ENCODE peak calls at places on chromosomes 12 and 14, in seven cellular contexts. One of them, this sample, is unnamed.

GRCh38 chr14:64857979-64858740 is 21.5 kb downstream of the SPTB start:
- DNase-seq in neural crest cell: no peak
- DNase-seq in EL: no peak
- DNase-seq in activated T-cell treated with anti-CD3 and anti-CD28 coated beads, Interleukin-2, amount 50 U/mL, for 1 hour: no peak
- DNase-seq in RWPE1: no peak
- DNase-seq in T47D: no peak
- DNase-seq in heart right ventricle: no peak
- DNase-seq in this sample: no peak

GRCh38 chr14:52314521-52315354 is 626 bp downstream of the PTGER2 start:
- DNase-seq in activated T-cell treated with anti-CD3 and anti-CD28 coated beads, Interleukin-2, amount 50 U/mL, for 1 hour: peak; percentile 57
- DNase-seq in heart right ventricle: peak; percentile 23
- DNase-seq in T47D: peak; percentile 37
- DNase-seq in RWPE1: peak; percentile 6
- DNase-seq in neural crest cell: peak; percentile 9
- DNase-seq in EL: peak; percentile 37
- DNase-seq in this sample: no peak

GRCh38 chr14:36130186-36130585 is 46.3 kb downstream of the PTCSC3 start:
- DNase-seq in neural crest cell: no peak
- DNase-seq in RWPE1: no peak
- DNase-seq in activated T-cell treated with anti-CD3 and anti-CD28 coated beads, Interleukin-2, amount 50 U/mL, for 1 hour: no peak
- DNase-seq in EL: no peak
- DNase-seq in heart right ventricle: no peak
- DNase-seq in T47D: no peak
- DNase-seq in this sample: no peak

GRCh38 chr12:6563448-6564050 is 4.5 kb downstream of the NOP2 start:
- DNase-seq in activated T-cell treated with anti-CD3 and anti-CD28 coated beads, Interleukin-2, amount 50 U/mL, for 1 hour: peak; percentile 72
- DNase-seq in T47D: no peak
- DNase-seq in heart right ventricle: peak; percentile 54
- DNase-seq in neural crest cell: peak; percentile 72
- DNase-seq in EL: peak; percentile 53
- DNase-seq in RWPE1: peak; percentile 30
- DNase-seq in this sample: peak; percentile 58

GRCh38 chr12:102106905-102107304 is 13.0 kb downstream of the NUP37 start:
- DNase-seq in activated T-cell treated with anti-CD3 and anti-CD28 coated beads, Interleukin-2, amount 50 U/mL, for 1 hour: no peak
- DNase-seq in T47D: no peak
- DNase-seq in neural crest cell: no peak
- DNase-seq in RWPE1: no peak
- DNase-seq in heart right ventricle: no peak
- DNase-seq in EL: no peak
- DNase-seq in this sample: no peak

GRCh38 chr14:36516719-36517241 is 3.3 kb downstream of the NKX2-1 start:
- DNase-seq in neural crest cell: no peak
- DNase-seq in RWPE1: no peak
- DNase-seq in activated T-cell treated with anti-CD3 and anti-CD28 coated beads, Interleukin-2, amount 50 U/mL, for 1 hour: no peak
- DNase-seq in heart right ventricle: no peak
- DNase-seq in T47D: no peak
- DNase-seq in EL: no peak
- DNase-seq in this sample: no peak

GRCh38 chr14:102644523-102644922 is 52.1 kb downstream of the RCOR1 start:
- DNase-seq in neural crest cell: no peak
- DNase-seq in RWPE1: no peak
- DNase-seq in heart right ventricle: no peak
- DNase-seq in activated T-cell treated with anti-CD3 and anti-CD28 coated beads, Interleukin-2, amount 50 U/mL, for 1 hour: no peak
- DNase-seq in EL: no peak
- DNase-seq in T47D: no peak
- DNase-seq in this sample: no peak

GRCh38 chr12:46168426-46168825 is 100.4 kb downstream of the SLC38A1 start:
- DNase-seq in RWPE1: no peak
- DNase-seq in activated T-cell treated with anti-CD3 and anti-CD28 coated beads, Interleukin-2, amount 50 U/mL, for 1 hour: no peak
- DNase-seq in heart right ventricle: no peak
- DNase-seq in T47D: no peak
- DNase-seq in EL: no peak
- DNase-seq in neural crest cell: no peak
- DNase-seq in this sample: no peak

GRCh38 chr12:125852116-125852515 is 786.9 kb downstream of the AACS start:
- DNase-seq in EL: no peak
- DNase-seq in RWPE1: no peak
- DNase-seq in activated T-cell treated with anti-CD3 and anti-CD28 coated beads, Interleukin-2, amount 50 U/mL, for 1 hour: no peak
- DNase-seq in T47D: no peak
- DNase-seq in neural crest cell: no peak
- DNase-seq in heart right ventricle: no peak
- DNase-seq in this sample: no peak

GRCh38 chr12:113306382-113306781 is 28.5 kb downstream of the SLC8B1 start:
- DNase-seq in RWPE1: no peak
- DNase-seq in activated T-cell treated with anti-CD3 and anti-CD28 coated beads, Interleukin-2, amount 50 U/mL, for 1 hour: no peak
- DNase-seq in EL: no peak
- DNase-seq in neural crest cell: no peak
- DNase-seq in T47D: no peak
- DNase-seq in heart right ventricle: no peak
- DNase-seq in this sample: no peak

GRCh38 chr14:58645641-58646040 is 7.9 kb downstream of the DACT1 start:
- DNase-seq in EL: no peak
- DNase-seq in neural crest cell: no peak
- DNase-seq in RWPE1: no peak
- DNase-seq in T47D: no peak
- DNase-seq in activated T-cell treated with anti-CD3 and anti-CD28 coated beads, Interleukin-2, amount 50 U/mL, for 1 hour: no peak
- DNase-seq in heart right ventricle: no peak
- DNase-seq in this sample: no peak

GRCh38 chr12:69701821-69702220 is 2.7 kb upstream of the BEST3 start:
- DNase-seq in T47D: no peak
- DNase-seq in heart right ventricle: no peak
- DNase-seq in neural crest cell: no peak
- DNase-seq in activated T-cell treated with anti-CD3 and anti-CD28 coated beads, Interleukin-2, amount 50 U/mL, for 1 hour: no peak
- DNase-seq in RWPE1: no peak
- DNase-seq in EL: no peak
- DNase-seq in this sample: no peak

GRCh38 chr12:101172316-101172715 is 37.7 kb downstream of the SLC5A8 start:
- DNase-seq in neural crest cell: no peak
- DNase-seq in activated T-cell treated with anti-CD3 and anti-CD28 coated beads, Interleukin-2, amount 50 U/mL, for 1 hour: no peak
- DNase-seq in RWPE1: no peak
- DNase-seq in heart right ventricle: no peak
- DNase-seq in EL: peak; percentile 51
- DNase-seq in T47D: no peak
- DNase-seq in this sample: no peak

GRCh38 chr12:64051057-64051456 is 171.0 kb downstream of the KICS2 start:
- DNase-seq in activated T-cell treated with anti-CD3 and anti-CD28 coated beads, Interleukin-2, amount 50 U/mL, for 1 hour: no peak
- DNase-seq in RWPE1: no peak
- DNase-seq in heart right ventricle: no peak
- DNase-seq in EL: no peak
- DNase-seq in T47D: no peak
- DNase-seq in neural crest cell: no peak
- DNase-seq in this sample: no peak

GRCh38 chr12:44372259-44372658 is 503.9 kb downstream of the NELL2 start:
- DNase-seq in T47D: no peak
- DNase-seq in heart right ventricle: no peak
- DNase-seq in neural crest cell: no peak
- DNase-seq in activated T-cell treated with anti-CD3 and anti-CD28 coated beads, Interleukin-2, amount 50 U/mL, for 1 hour: no peak
- DNase-seq in EL: peak; percentile 58
- DNase-seq in RWPE1: peak; percentile 58
- DNase-seq in this sample: no peak

GRCh38 chr14:72451081-72451972 is 442.6 kb downstream of the DPF3 start:
- DNase-seq in RWPE1: no peak
- DNase-seq in activated T-cell treated with anti-CD3 and anti-CD28 coated beads, Interleukin-2, amount 50 U/mL, for 1 hour: peak; percentile 35
- DNase-seq in T47D: no peak
- DNase-seq in heart right ventricle: no peak
- DNase-seq in neural crest cell: no peak
- DNase-seq in EL: no peak
- DNase-seq in this sample: no peak

This sample was measured in LoVo.